ENCODE peak calls at places on chromosomes 5 and 9, in six cellular contexts. M is CD4-positive, alpha-beta T cell; G is lung; N is tibial nerve; K is A549; X is mesenchymal stem cell. V is an unnamed sample. For H3K9me3, the result is how much of the 10 kb centered on the place peaks cover.

GRCh38 chr5:163453705-163454104 is 6.2 kb downstream of the NUDCD2 start:
- DNase-seq in M (no peak), K (no peak), X (peak), N (no peak), G (no peak), V (no peak)

GRCh38 chr5:146731909-146732659 is 146.5 kb downstream of the PPP2R2B start:
- DNase-seq in M (no peak), N (no peak), G (no peak), K (peak), X (peak), V (no peak)

GRCh38 chr9:89304479-89305188 is 6.4 kb upstream of the CKS2 start:
- DNase-seq in N (no peak), K (no peak), M (no peak), G (no peak), X (peak), V (no peak)

GRCh38 chr9:96391021-96391765 is 7.7 kb upstream of the SLC35D2 start:
- DNase-seq in M (no peak), G (no peak), N (no peak), K (peak), X (peak), V (no peak)

GRCh38 chr5:64188776-64189175 is 23.1 kb downstream of the RNF180 start:
- DNase-seq in K (no peak), G (no peak), M (no peak), X (no peak), N (no peak), V (no peak)

GRCh38 chr9:91758491-91758981 is 191.5 kb downstream of the ROR2 start:
- DNase-seq in K (peak), M (no peak), N (no peak), G (no peak), X (peak), V (peak)

GRCh38 chr5:61504143-61504542 is 172.1 kb downstream of the ZSWIM6 start:
- DNase-seq in X (no peak), M (no peak), G (no peak), K (no peak), N (no peak), V (no peak)

GRCh38 chr5:167796636-167797035 is 494.8 kb upstream of the WWC1 start:
- DNase-seq in K (no peak), M (no peak), N (no peak), X (peak), G (no peak), V (no peak)

GRCh38 chr5:76789991-76790571 is 28.7 kb upstream of the F2RL1 start:
- DNase-seq in M (no peak), K (peak), X (no peak), N (no peak), G (no peak), V (no peak)

GRCh38 chr5:160470437-160471341 is 49.0 kb downstream of the PTTG1 start:
- DNase-seq in M (no peak), N (no peak), K (no peak), X (no peak), G (no peak), V (no peak)

GRCh38 chr5:67319935-67320725 is 123.5 kb upstream of the CD180 start:
- DNase-seq in K (no peak), X (peak), N (no peak), G (no peak), M (no peak), V (no peak)

DNA sequence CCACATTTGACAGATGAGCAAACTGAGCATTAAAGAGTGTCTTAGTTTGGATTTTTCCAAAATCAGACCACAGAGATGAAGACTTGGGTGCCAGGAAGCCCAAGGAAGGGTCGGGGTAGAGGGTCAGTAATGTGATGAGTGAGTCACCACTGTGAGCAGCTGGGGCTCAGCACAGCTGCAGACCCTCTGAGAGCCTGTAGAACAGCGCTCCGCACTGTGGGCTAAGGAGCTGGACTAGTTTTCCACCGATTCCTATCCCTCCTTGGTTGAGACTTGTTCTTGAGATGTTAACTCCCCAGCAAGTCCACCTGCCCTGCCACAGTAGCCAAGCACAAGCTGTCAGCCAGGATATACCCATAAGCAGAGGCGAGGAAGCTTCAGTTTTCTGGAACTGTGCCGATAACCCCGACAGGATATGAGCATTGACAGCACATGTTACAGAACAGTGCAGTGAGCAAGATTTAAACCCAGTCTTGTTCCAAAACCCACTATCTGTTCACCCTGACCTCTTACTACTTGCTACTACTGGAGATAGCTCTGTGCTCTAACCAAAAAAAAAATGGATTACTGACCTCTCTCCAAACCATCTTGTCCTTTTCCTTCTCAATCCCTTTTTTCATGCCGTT is 31.8 kb downstream of the EGFLAM start:
- DNase-seq in K (no peak), N (no peak), X (no peak), M (no peak), G (no peak), V (no peak)
- H3K9me3 ChIP-seq in K (under half), N (under half), X (under half), M (under half), G (under half), V (under half)

DNA sequence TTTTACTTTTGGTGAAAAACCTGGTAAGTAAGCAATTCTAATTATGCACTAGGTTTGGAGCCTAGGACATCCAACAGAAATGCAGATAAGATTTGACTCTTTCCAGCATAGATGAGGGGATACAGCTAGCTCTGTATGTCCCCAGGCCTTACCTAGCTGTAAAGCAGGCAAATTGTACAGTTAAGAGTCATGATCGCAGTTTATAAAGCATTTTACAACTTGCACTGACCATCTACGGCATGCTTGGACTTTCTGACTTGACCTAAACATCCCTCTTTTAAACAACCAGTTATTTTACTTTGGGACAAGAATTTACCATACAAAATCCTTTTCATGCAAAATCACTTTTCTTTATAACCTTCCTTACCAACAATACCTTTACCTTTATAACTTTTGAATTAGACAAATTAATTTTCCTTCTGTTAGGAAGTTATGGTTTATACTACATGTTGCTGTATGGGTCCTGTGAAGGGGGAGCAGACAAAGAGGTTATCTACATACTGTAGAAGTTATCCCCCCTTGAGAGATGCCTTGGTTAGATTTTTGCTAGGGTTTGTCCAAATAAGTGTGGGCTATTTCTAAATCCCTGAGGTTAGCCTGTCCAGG is 36.8 kb downstream of the FGD3 start:
- DNase-seq in G (no peak), N (no peak), M (no peak), K (peak), X (peak), V (no peak)
- H3K9me3 ChIP-seq in G (under half), N (under half), M (under half), K (under half), X (under half), V (under half)

GRCh38 chr9:36138496-36138895 is 2.0 kb downstream of the GLIPR2 start:
- DNase-seq in N (no peak), K (no peak), G (no peak), M (no peak), X (no peak), V (no peak)
- H3K9me3 ChIP-seq in N (under half), K (under half), G (under half), M (under half), X (under half), V (under half)

DNA sequence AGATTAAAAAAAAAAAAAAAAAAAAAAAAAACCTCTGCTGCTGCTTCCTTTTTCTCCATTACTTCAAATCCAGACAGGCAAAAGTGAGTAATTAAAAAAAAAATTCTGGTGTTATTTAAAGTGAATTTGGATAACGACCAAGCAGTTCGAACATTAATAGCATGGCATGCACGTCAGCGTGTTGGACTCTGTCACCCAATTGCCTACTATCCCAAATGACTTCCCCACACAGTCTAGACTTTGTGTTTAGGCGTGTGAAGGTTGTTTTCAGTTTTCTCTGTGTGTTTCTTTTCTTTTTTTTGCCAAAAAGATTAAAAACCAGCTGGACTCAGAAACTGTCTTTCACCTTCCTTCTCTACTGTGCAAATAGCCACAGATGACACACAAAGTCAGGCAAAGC is 321.4 kb downstream of the MSX2 start:
- DNase-seq in N (no peak), X (no peak), K (no peak), M (no peak), G (no peak), V (no peak)
- H3K9me3 ChIP-seq in N (under half), X (under half), K (under half), M (under half), G (under half), V (under half)

GRCh38 chr5:131321066-131321465 is 57.2 kb downstream of the CDC42SE2 start:
- DNase-seq in X (no peak), M (no peak), G (no peak), N (no peak), K (no peak), V (no peak)

GRCh38 chr5:131318455-131318854 is 54.6 kb downstream of the CDC42SE2 start:
- DNase-seq in X (no peak), G (no peak), M (no peak), K (no peak), N (no peak), V (no peak)

GRCh38 chr5:131324311-131324710 is 60.5 kb downstream of the CDC42SE2 start:
- DNase-seq in G (no peak), M (no peak), X (no peak), N (no peak), K (no peak), V (peak)

GRCh38 chr5:131322926-131323325 is 59.1 kb downstream of the CDC42SE2 start:
- DNase-seq in G (no peak), N (no peak), X (no peak), M (no peak), K (no peak), V (no peak)

DNA sequence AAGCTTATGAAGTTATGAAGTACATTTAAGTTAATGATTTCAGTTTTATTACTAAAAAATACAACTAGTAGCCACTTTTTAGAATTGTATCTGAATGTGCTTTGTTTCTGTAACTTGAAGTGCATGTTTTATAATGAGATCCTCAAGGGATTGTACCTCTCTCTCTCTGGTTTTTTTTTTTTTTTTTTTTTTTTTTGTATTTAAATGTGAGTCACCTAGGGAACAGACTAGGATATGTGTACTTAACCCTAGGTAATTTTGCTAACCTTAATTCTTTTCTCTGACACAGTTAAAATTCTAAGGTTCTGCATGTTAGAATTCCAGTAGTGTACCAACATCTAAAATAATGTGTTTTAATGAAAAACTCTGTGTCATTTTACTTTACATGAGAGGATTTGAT is 59.5 kb downstream of the CDC42SE2 start:
- DNase-seq in K (no peak), M (no peak), G (no peak), N (no peak), X (no peak), V (no peak)
- H3K9me3 ChIP-seq in K (under half), M (under half), G (under half), N (under half), X (under half), V (under half)

DNA sequence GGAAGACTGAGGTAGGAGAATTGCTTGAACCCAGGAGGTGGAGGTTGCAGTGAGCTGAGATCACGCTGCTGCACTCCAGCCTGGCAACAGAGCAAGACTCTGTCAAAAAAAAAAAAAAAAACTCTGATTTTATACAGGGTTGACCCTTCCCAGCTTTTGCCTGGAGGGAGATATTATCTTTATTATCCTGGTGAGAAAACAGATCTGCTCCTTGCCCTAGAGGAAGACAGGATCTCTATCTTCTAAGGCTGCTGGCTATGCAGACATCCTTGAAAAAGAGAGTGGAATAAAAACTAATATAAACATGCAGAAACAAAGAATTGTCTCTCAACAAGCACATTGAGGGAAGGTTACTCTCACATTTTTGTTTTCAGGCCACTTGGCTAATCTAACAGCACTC is 1503.4 kb upstream of the WWC1 start:
- DNase-seq in K (no peak), X (no peak), G (no peak), N (no peak), M (no peak), V (no peak)
- H3K9me3 ChIP-seq in K (under half), X (under half), G (under half), N (under half), M (under half), V (under half)

V was measured in thyroid gland.